ENCODE peak calls at places on chromosome 18, in eight cellular contexts. Z, J, Q, R, X, M, U and T are unnamed samples.
A peak's percentile ranks its signal among the peaks of the same experiment; 100 is the strongest.

GRCh38 chr18:27712066-27712465 is 464.9 kb downstream of the CDH2 start:
- DNase-seq in J (no peak), R (peak; percentile 5), U (no peak), M (no peak), X (no peak), Z (no peak), Q (no peak), T (no peak)

GRCh38 chr18:32095156-32095555 is 3.5 kb downstream of the RNF138 start:
- DNase-seq in Q (peak; percentile 4), M (no peak), X (no peak), J (no peak), Z (no peak), R (no peak), U (no peak), T (no peak)

GRCh38 chr18:6963452-6964097 is 154.0 kb downstream of the LAMA1 start:
- DNase-seq in M (no peak), X (no peak), J (no peak), Q (no peak), Z (no peak), U (no peak), R (no peak), T (peak; percentile 12)

GRCh38 chr18:67730884-67731283 is 214.4 kb upstream of the DSEL start:
- DNase-seq in U (no peak), Q (peak; percentile 86), Z (no peak), J (no peak), R (peak; percentile 86), X (no peak), M (no peak), T (peak; percentile 67)

GRCh38 chr18:51437280-51438271 is 240.1 kb upstream of the MEX3C start:
- DNase-seq in Z (no peak), M (no peak), Q (no peak), J (no peak), U (no peak), R (no peak), X (no peak), T (no peak)

GRCh38 chr18:63149200-63149587 is 170.4 kb downstream of the BCL2 start:
- DNase-seq in X (no peak), Q (no peak), R (no peak), U (no peak), J (no peak), Z (no peak), M (no peak), T (no peak)

GRCh38 chr18:7830468-7830867 is 263.4 kb downstream of the PTPRM start:
- DNase-seq in M (no peak), Q (no peak), R (no peak), X (no peak), U (peak; percentile 1), J (no peak), Z (no peak), T (no peak)

GRCh38 chr18:49797995-49798394 is 15.3 kb downstream of the ACAA2 start:
- DNase-seq in Q (no peak), M (no peak), R (no peak), U (no peak), X (no peak), Z (no peak), J (no peak), T (no peak)

GRCh38 chr18:36446059-36446458 is 148.5 kb downstream of the FHOD3 start:
- DNase-seq in X (no peak), R (peak; percentile 29), Z (no peak), U (no peak), J (no peak), Q (peak; percentile 55), M (no peak), T (no peak)

GRCh38 chr18:10089881-10090280 is 176.1 kb downstream of the VAPA start:
- DNase-seq in R (no peak), M (no peak), J (no peak), U (no peak), Q (no peak), X (no peak), Z (no peak), T (no peak)

GRCh38 chr18:5294113-5294617 is 1.4 kb downstream of the ZBTB14 start:
- DNase-seq in Q (peak; percentile 2), R (peak; percentile 5), X (no peak), U (no peak), J (no peak), M (no peak), Z (peak; percentile 29), T (no peak)

GRCh38 chr18:62710417-62710816 is 4.9 kb upstream of the PHLPP1 start:
- DNase-seq in R (peak; percentile 49), Z (no peak), J (no peak), Q (peak; percentile 60), U (no peak), X (no peak), M (no peak), T (no peak)

GRCh38 chr18:46291149-46291548 is 187.0 kb downstream of the HAUS1 start:
- DNase-seq in X (no peak), J (no peak), Q (no peak), R (no peak), U (no peak), M (no peak), Z (no peak), T (no peak)

GRCh38 chr18:35407871-35408481 is 30.8 kb upstream of the ZNF396 start:
- DNase-seq in R (peak; percentile 55), J (peak; percentile 14), Z (no peak), M (no peak), X (no peak), U (peak; percentile 84), Q (peak; percentile 71), T (peak; percentile 7)

GRCh38 chr18:45845410-45845809 is 19.9 kb downstream of the SIGLEC15 start:
- DNase-seq in R (peak; percentile 40), U (no peak), Z (no peak), M (no peak), X (no peak), J (no peak), Q (no peak), T (no peak)

GRCh38 chr18:13563390-13563805 is 163.0 kb downstream of the FAM210A start:
- DNase-seq in Z (no peak), J (no peak), Q (no peak), M (no peak), R (no peak), X (no peak), U (peak; percentile 64), T (no peak)

GRCh38 chr18:78138993-78139496 is 840.6 kb upstream of the SALL3 start:
- DNase-seq in Z (no peak), Q (no peak), U (no peak), X (no peak), J (no peak), M (no peak), R (no peak), T (no peak)

GRCh38 chr18:58438984-58439311 is 189.9 kb downstream of the ALPK2 start:
- DNase-seq in Q (no peak), X (no peak), M (no peak), U (no peak), J (no peak), Z (no peak), R (no peak), T (no peak)

GRCh38 chr18:34977787-34978532 is 63.3 kb upstream of the MAPRE2 start:
- DNase-seq in J (peak; percentile 13), R (no peak), Z (no peak), M (no peak), X (peak; percentile 13), U (peak; percentile 63), Q (peak; percentile 37), T (no peak)

GRCh38 chr18:50545936-50546335 is 14.0 kb upstream of the MAPK4 start:
- DNase-seq in R (no peak), Z (no peak), M (no peak), Q (no peak), U (no peak), J (no peak), X (no peak), T (no peak)

GRCh38 chr18:37524546-37525301 is 40.9 kb downstream of the CELF4 start:
- DNase-seq in M (no peak), Z (no peak), Q (no peak), R (no peak), X (no peak), J (no peak), U (no peak), T (no peak)

GRCh38 chr18:37252342-37252741 is 313.3 kb downstream of the CELF4 start:
- DNase-seq in X (no peak), U (no peak), Z (no peak), R (no peak), J (no peak), M (no peak), Q (no peak), T (no peak)

GRCh38 chr18:47399475-47399874 is 148.0 kb upstream of the SKOR2 start:
- DNase-seq in M (no peak), X (no peak), U (no peak), Z (no peak), Q (no peak), J (no peak), R (no peak), T (no peak)

GRCh38 chr18:32349728-32350395 is 120.8 kb downstream of the GAREM1 start:
- DNase-seq in Z (no peak), J (peak; percentile 70), X (no peak), R (peak; percentile 98), Q (peak; percentile 75), U (no peak), M (no peak), T (peak; percentile 96)

GRCh38 chr18:5057348-5058012 is 139.6 kb downstream of the AKAIN1 start:
- DNase-seq in Z (no peak), R (peak; percentile 26), M (no peak), U (peak; percentile 79), J (no peak), Q (peak; percentile 16), X (peak; percentile 3), T (peak; percentile 12)